ENCODE peak calls at places on chromosomes 16 and 17, in four cellular contexts. D is BE2C, Z is cardiac fibroblast, O is fibroblast of pulmonary artery. P is an unnamed sample.
A peak's percentile ranks its signal among the peaks of the same experiment; 100 is the strongest.

GRCh38 chr16:974606-975312 is 4.0 kb upstream of the LMF1 start:
- DNase-seq in Z (no peak), O (no peak), D (no peak), P (peak; percentile 69)

GRCh38 chr17:70767102-70767701 is 597.9 kb downstream of the KCNJ2 start:
- DNase-seq in D (peak; percentile 19), Z (peak; percentile 70), O (peak; percentile 78), P (no peak)

GRCh38 chr17:73089918-73090317 is 2.6 kb downstream of the SLC39A11 start:
- DNase-seq in O (no peak), D (no peak), Z (no peak), P (no peak)

GRCh38 chr17:80005360-80006338 is 30.0 kb downstream of the TBC1D16 start:
- DNase-seq in D (peak; percentile 63), Z (peak; percentile 51), O (peak; percentile 53), P (peak; percentile 66)

GRCh38 chr16:81744911-81745310 is 34.2 kb upstream of the PLCG2 start:
- DNase-seq in O (no peak), Z (no peak), D (no peak), P (no peak)

GRCh38 chr16:29843942-29844341 is 19.1 kb downstream of the CDIPT start:
- DNase-seq in Z (no peak), O (no peak), D (no peak), P (no peak)

GRCh38 chr17:8345052-8345690 is 5.5 kb downstream of the ODF4 start:
- DNase-seq in Z (no peak), D (no peak), O (no peak), P (no peak)

GRCh38 chr17:41810659-41811548 is 845 bp downstream of the P3H4 start:
- DNase-seq in O (no peak), D (peak; percentile 50), Z (no peak), P (no peak)

GRCh38 chr17:82371333-82372062 is at the start of gene UTS2R:
- DNase-seq in Z (no peak), O (no peak), D (no peak), P (no peak)

GRCh38 chr16:58331024-58331707 is 36.3 kb upstream of the PRSS54 start:
- DNase-seq in Z (no peak), D (no peak), O (no peak), P (no peak)

GRCh38 chr17:71914042-71914441 is 206.8 kb upstream of the SOX9 start:
- DNase-seq in D (no peak), O (no peak), Z (no peak), P (no peak)
- H3K4me3 ChIP-seq in D (no peak overlapping the region), O (no peak overlapping the region), Z (no peak overlapping the region), P (no peak overlapping the region)

DNA sequence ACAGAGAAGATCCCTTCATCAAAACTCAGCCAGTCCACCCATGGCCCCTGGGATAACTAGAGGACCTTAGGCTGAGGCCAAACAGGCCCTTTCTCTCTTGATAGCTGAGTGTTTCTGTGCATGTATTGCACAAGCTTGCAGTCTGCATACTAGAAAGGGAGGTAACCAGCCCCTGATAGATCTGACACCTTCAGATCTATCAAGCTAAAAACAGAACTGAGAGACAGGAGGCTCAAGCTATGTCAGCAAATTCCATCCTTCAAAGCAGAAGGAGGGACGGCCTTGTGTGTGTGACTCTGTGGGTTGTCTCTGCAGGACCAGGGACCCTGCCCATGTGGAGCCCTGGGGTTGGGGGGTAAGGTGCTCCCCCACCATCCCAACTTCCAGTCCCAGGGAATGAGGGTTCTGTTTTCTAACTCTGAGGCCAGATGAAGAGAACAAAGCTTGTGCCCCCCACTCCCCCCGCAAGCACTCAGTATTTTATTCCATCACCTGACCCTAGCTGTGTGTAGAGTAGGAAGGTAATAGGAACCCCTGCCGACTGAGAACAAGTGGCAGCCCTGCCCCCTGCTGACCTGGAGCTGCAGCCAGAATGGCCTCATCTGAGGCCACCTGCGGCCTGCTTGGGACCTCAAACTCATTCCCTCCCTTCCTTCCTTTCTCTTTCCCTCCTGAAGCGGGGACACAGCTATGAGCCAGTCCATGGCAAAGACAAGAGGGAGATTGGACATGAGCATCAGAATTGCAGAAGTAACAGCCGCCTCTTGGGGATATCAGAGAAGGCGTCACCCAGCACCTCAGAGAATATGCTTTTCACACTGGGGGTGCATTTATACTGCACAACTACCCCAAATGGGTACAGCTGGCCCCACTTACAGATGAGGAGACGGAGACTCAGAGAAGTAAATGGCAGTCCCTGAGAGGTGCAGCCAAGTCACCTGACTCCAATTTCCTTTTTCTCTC is 63.7 kb downstream of the SMPD3 start:
- DNase-seq in O (no peak), Z (no peak), D (no peak), P (no peak)
- TF ChIP-seq CTCF in O (no peak), Z (no peak), D (no peak), P (no peak)

GRCh38 chr17:45129426-45129939 is 2.8 kb downstream of the PLCD3 start:
- DNase-seq in O (no peak), D (no peak), Z (no peak), P (peak; percentile 87)
- H3K4me3 ChIP-seq in O (no peak overlapping the region), D (no peak overlapping the region), Z (no peak overlapping the region), P (peak overlapping the region; percentile 7)

GRCh38 chr17:57617218-57617617 is 127.9 kb downstream of the CCDC182 start:
- DNase-seq in D (no peak), O (no peak), Z (no peak), P (no peak)
- TF ChIP-seq CTCF in D (no peak), O (no peak), Z (no peak), P (no peak)

GRCh38 chr16:66569131-66569530 is 2.9 kb downstream of the CMTM1 start:
- DNase-seq in Z (peak; percentile 78), O (peak; percentile 40), D (no peak), P (no peak)
- H3K4me3 ChIP-seq in Z (no peak overlapping the region), O (no peak overlapping the region), D (no peak overlapping the region), P (no peak overlapping the region)